ENCODE peak calls at places on chromosome 21, in seven cellular contexts. U is transverse colon, K is neuronal stem cell, P is astrocyte, F is cardiac muscle cell, C is hepatocyte, T is body of pancreas. Q is an unnamed sample.

GRCh38 chr21:27248791-27249190 is 281.9 kb upstream of the ADAMTS5 start:
- DNase-seq in P (no peak), C (no peak), U (no peak), K (no peak), F (no peak), T (no peak), Q (no peak)

GRCh38 chr21:21412096-21412495 is 413.9 kb downstream of the NCAM2 start:
- DNase-seq in P (no peak), F (no peak), T (no peak), K (no peak), U (no peak), C (no peak), Q (no peak)

GRCh38 chr21:39647476-39647875 is 34.7 kb downstream of the B3GALT5 start:
- DNase-seq in F (no peak), K (no peak), T (no peak), U (no peak), P (peak; percentile 89), C (no peak), Q (no peak)

GRCh38 chr21:18253252-18253651 is 8.6 kb downstream of the CHODL start:
- DNase-seq in K (no peak), P (no peak), C (no peak), F (no peak), U (no peak), T (no peak), Q (no peak)

GRCh38 chr21:20451051-20451450 is 547.2 kb upstream of the NCAM2 start:
- DNase-seq in K (no peak), U (no peak), T (no peak), F (no peak), P (no peak), C (no peak), Q (no peak)

GRCh38 chr21:39016740-39017315 is 166.4 kb downstream of the PSMG1 start:
- DNase-seq in K (no peak), C (no peak), P (no peak), T (no peak), U (peak; percentile 35), F (no peak), Q (peak; percentile 66)

GRCh38 chr21:19810779-19811178 is 1187.4 kb upstream of the NCAM2 start:
- DNase-seq in C (no peak), K (no peak), P (no peak), U (no peak), T (no peak), F (peak; percentile 1), Q (no peak)

GRCh38 chr21:39094847-39095525 is 88.3 kb downstream of the PSMG1 start:
- DNase-seq in F (peak; percentile 97), K (no peak), T (no peak), P (peak; percentile 96), C (peak; percentile 81), U (no peak), Q (no peak)

GRCh38 chr21:36723371-36723881 is 24.5 kb downstream of the SIM2 start:
- DNase-seq in T (no peak), F (no peak), P (no peak), C (no peak), U (no peak), K (no peak), Q (no peak)

GRCh38 chr21:23936991-23937390 is 1670.3 kb downstream of the MRPL39 start:
- DNase-seq in T (no peak), P (no peak), F (no peak), K (no peak), C (no peak), U (no peak), Q (no peak)

GRCh38 chr21:36125513-36126121 is 9.3 kb upstream of the CBR3 start:
- DNase-seq in F (peak; percentile 70), C (peak; percentile 73), P (peak; percentile 52), K (no peak), T (peak; percentile 61), U (peak; percentile 67), Q (no peak)

GRCh38 chr21:28196981-28197380 is 795.7 kb downstream of the LTN1 start:
- DNase-seq in K (no peak), U (no peak), F (no peak), C (no peak), P (no peak), T (no peak), Q (no peak)

GRCh38 chr21:33510826-33511225 is 19.3 kb upstream of the DNAJC28 start:
- DNase-seq in P (no peak), F (no peak), U (no peak), T (no peak), C (no peak), K (no peak), Q (no peak)

GRCh38 chr21:34915364-34915834 is 133.7 kb downstream of the RUNX1 start:
- DNase-seq in C (no peak), K (no peak), P (peak; percentile 76), T (no peak), U (no peak), F (peak; percentile 13), Q (no peak)

DNA sequence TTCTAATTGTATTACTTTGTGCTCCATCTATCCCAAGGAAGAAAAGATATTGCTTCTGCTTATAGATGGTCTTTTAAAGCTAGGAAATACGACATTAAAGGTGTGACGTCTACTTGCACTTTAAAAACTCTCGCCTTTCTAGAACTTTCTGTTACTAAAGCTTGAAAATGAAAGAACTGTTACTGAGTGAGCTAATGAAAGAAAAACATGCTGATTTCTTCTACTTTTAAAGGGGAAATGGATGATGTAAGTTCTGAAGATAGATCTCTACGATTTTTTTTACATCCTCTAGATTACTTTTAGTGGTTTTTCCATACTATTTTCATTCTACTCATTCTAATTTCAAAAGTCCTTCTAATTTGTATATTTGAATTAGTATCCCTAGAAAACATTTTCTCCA is 387.5 kb downstream of the USP25 start:
- DNase-seq in C (no peak), P (peak; percentile 45), T (no peak), K (no peak), F (peak; percentile 39), U (no peak), Q (no peak)
- H3K4me3 ChIP-seq in C (no peak overlapping the region), P (peak overlapping the region; percentile 13), T (no peak overlapping the region), K (no peak overlapping the region), F (no peak overlapping the region), U (no peak overlapping the region), Q (no peak overlapping the region)

GRCh38 chr21:45588086-45588825 is 46.0 kb upstream of the SLC19A1 start:
- DNase-seq in K (no peak), U (no peak), T (no peak), P (no peak), C (no peak), F (no peak), Q (no peak)
- H3K36me3 ChIP-seq in K (no peaks in the 10 kb centered on the region), U (no peaks in the 10 kb centered on the region), T (no peaks in the 10 kb centered on the region), P (no peaks in the 10 kb centered on the region), C (no peaks in the 10 kb centered on the region), F (no peaks in the 10 kb centered on the region), Q (no peaks in the 10 kb centered on the region)

GRCh38 chr21:31342328-31342727 is 1.7 kb downstream of the TIAM1 start:
- DNase-seq in U (no peak), C (no peak), T (no peak), F (no peak), K (no peak), P (no peak), Q (no peak)
- H3K4me3 ChIP-seq in U (no peak overlapping the region), C (no peak overlapping the region), T (no peak overlapping the region), F (no peak overlapping the region), K (no peak overlapping the region), P (peak overlapping the region; percentile 84), Q (no peak overlapping the region)

GRCh38 chr21:44400791-44401385 is 47.5 kb downstream of the TRPM2 start:
- DNase-seq in U (no peak), P (no peak), T (no peak), F (no peak), K (no peak), C (peak; percentile 2), Q (no peak)
- H3K36me3 ChIP-seq in U (no peaks in the 10 kb centered on the region), P (no peaks in the 10 kb centered on the region), T (no peaks in the 10 kb centered on the region), F (no peaks in the 10 kb centered on the region), K (no peaks in the 10 kb centered on the region), C (no peaks in the 10 kb centered on the region), Q (no peaks in the 10 kb centered on the region)

GRCh38 chr21:44086636-44087425 is 20.4 kb upstream of the PWP2 start:
- DNase-seq in T (no peak), F (no peak), C (no peak), K (no peak), U (no peak), P (no peak), Q (peak; percentile 69)

GRCh38 chr21:44084496-44085241 is 22.5 kb upstream of the PWP2 start:
- DNase-seq in F (no peak), P (no peak), K (no peak), T (no peak), U (no peak), C (no peak), Q (no peak)

GRCh38 chr21:44082648-44083436 is 24.4 kb upstream of the PWP2 start:
- DNase-seq in F (no peak), U (no peak), T (no peak), K (no peak), C (peak; percentile 63), P (no peak), Q (no peak)

GRCh38 chr21:44085491-44086321 is 21.5 kb upstream of the PWP2 start:
- DNase-seq in U (no peak), T (no peak), C (no peak), P (no peak), K (no peak), F (peak; percentile 40), Q (peak; percentile 33)

GRCh38 chr21:44083631-44084291 is 23.4 kb upstream of the PWP2 start:
- DNase-seq in F (no peak), P (no peak), K (no peak), T (no peak), U (no peak), C (no peak), Q (no peak)
- H3K4me3 ChIP-seq in F (no peak overlapping the region), P (no peak overlapping the region), K (no peak overlapping the region), T (no peak overlapping the region), U (no peak overlapping the region), C (no peak overlapping the region), Q (no peak overlapping the region)

GRCh38 chr21:42843021-42843420 is 36.3 kb downstream of the WDR4 start:
- DNase-seq in F (no peak), K (no peak), C (no peak), U (no peak), P (no peak), T (peak; percentile 7), Q (peak; percentile 43)
- H3K36me3 ChIP-seq in F (peaks cover 11% of the 10 kb centered on the region), K (peaks cover 80% of the 10 kb centered on the region), C (no peaks in the 10 kb centered on the region), U (peaks cover 8% of the 10 kb centered on the region), P (peaks cover 20% of the 10 kb centered on the region), T (peaks cover 6% of the 10 kb centered on the region), Q (no peaks in the 10 kb centered on the region)

DNA sequence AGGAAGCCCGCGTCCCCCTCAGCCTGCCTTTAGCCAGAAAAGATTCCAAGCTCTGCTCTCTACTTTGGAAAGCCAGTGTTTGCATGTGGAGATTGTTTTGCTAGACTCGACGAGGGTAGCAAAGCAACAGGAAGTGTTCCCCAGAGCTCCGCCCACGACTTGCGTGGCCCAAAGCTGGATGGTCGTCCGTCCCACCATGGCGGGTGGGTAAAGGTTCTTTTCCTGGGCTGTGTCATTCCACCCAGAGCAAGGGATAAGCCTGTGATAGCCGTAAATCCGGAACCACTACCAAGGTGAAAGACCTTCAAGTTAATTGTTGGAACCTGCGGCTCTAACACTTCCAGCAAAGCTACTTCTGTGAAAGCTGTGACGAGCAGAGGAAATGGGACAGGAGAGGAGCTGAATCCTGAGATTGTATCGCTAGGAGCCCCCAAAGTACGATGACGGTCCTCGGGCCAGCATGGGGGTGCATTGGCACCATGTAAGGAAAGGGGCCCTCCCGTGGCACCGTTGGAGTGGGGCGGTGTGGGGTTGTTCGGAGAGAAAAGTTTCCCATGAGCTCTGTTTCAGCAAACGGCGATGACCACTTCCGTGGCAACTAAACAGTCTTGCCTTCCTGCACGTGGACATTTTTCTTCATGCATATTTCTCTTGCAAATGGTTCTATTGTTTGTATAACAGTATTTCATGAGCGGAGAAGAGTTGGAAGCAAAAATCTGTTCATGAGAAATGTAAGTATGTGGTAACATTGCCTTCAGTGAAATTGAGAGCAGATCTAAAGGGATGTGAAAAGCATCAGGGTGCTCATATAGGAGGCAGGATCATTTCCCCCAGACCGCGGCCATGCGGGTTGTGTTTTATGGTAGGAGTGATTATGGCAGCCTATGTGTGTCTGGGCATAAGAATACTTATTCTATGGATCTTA is 8.3 kb downstream of the MX2 start:
- DNase-seq in P (no peak), F (no peak), C (no peak), T (peak; percentile 12), U (no peak), K (no peak), Q (peak; percentile 72)
- H3K4me3 ChIP-seq in P (no peak overlapping the region), F (peak overlapping the region; percentile 8), C (no peak overlapping the region), T (no peak overlapping the region), U (no peak overlapping the region), K (no peak overlapping the region), Q (no peak overlapping the region)